ENCODE peak calls at places on chromosome 5, in four cellular contexts. One of them, this sample, is unnamed.

GRCh38 chr5:39570418-39571027 is 145.7 kb upstream of the DAB2 start:
- DNase-seq in K562: peak; percentile 23
- DNase-seq in GM12878: no peak
- DNase-seq in HL-60: no peak
- DNase-seq in this sample: no peak

GRCh38 chr5:99807346-99807745 is 727.8 kb upstream of the FAM174A start:
- DNase-seq in K562: no peak
- DNase-seq in GM12878: no peak
- DNase-seq in HL-60: no peak
- DNase-seq in this sample: no peak

GRCh38 chr5:128825826-128826225 is 139.5 kb upstream of the SLC27A6 start:
- DNase-seq in K562: no peak
- DNase-seq in GM12878: no peak
- DNase-seq in HL-60: no peak
- DNase-seq in this sample: no peak

GRCh38 chr5:77101298-77101697 is 14.2 kb upstream of the ZBED3 start:
- DNase-seq in K562: no peak
- DNase-seq in GM12878: no peak
- DNase-seq in HL-60: no peak
- DNase-seq in this sample: no peak

GRCh38 chr5:78320461-78320860 is 26.0 kb upstream of the AP3B1 start:
- DNase-seq in K562: no peak
- DNase-seq in GM12878: no peak
- DNase-seq in HL-60: no peak
- DNase-seq in this sample: peak; percentile 6

GRCh38 chr5:82676663-82677062 is 398.5 kb upstream of the RPS23 start:
- DNase-seq in K562: no peak
- DNase-seq in GM12878: peak; percentile 16
- DNase-seq in HL-60: no peak
- DNase-seq in this sample: no peak

GRCh38 chr5:98631311-98632054 is 142.0 kb upstream of the RGMB start:
- DNase-seq in K562: no peak
- DNase-seq in GM12878: no peak
- DNase-seq in HL-60: no peak
- DNase-seq in this sample: no peak

GRCh38 chr5:79120221-79120620 is 8.6 kb downstream of the BHMT start:
- DNase-seq in K562: no peak
- DNase-seq in GM12878: no peak
- DNase-seq in HL-60: no peak
- DNase-seq in this sample: no peak

GRCh38 chr5:170892201-170892600 is 30.4 kb downstream of the RANBP17 start:
- DNase-seq in K562: no peak
- DNase-seq in GM12878: no peak
- DNase-seq in HL-60: no peak
- DNase-seq in this sample: no peak

GRCh38 chr5:89110916-89111646 is 228.1 kb upstream of the MEF2C start:
- DNase-seq in K562: no peak
- DNase-seq in GM12878: no peak
- DNase-seq in HL-60: no peak
- DNase-seq in this sample: no peak

GRCh38 chr5:177546262-177546741 is 8.1 kb downstream of the FAM193B start:
- DNase-seq in K562: no peak
- DNase-seq in GM12878: no peak
- DNase-seq in HL-60: peak; percentile 65
- DNase-seq in this sample: no peak

GRCh38 chr5:42005561-42006153 is 80.6 kb downstream of the FBXO4 start:
- DNase-seq in K562: peak; percentile 48
- DNase-seq in GM12878: no peak
- DNase-seq in HL-60: no peak
- DNase-seq in this sample: no peak

DNA sequence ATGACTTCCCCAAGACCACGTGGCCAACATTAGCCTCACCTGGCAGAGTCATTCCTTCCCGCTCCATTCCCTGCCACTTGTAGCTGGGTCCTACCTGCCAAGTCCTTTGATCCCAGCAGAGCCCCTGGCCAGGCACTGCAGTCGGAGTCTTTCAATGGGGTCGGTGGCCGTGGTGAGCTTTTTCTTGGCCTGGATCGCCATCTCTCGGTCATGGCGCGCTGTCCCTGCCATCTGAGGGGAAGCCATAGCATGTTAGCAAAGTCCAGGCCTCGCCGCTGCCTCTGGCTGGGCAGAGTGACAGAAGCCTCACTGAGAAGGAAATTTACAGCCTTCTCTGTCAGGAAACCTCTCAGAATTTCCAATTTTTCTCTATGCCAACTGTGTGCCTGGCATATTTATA is 17.5 kb downstream of the CAPSL start:
- DNase-seq in K562: no peak
- DNase-seq in GM12878: no peak
- DNase-seq in HL-60: no peak
- DNase-seq in this sample: no peak
- TF ChIP-seq SPI1 in K562: no peak
- TF ChIP-seq SPI1 in GM12878: peak; percentile 27
- TF ChIP-seq SPI1 in HL-60: no peak
- TF ChIP-seq SPI1 in this sample: peak; percentile 65

DNA sequence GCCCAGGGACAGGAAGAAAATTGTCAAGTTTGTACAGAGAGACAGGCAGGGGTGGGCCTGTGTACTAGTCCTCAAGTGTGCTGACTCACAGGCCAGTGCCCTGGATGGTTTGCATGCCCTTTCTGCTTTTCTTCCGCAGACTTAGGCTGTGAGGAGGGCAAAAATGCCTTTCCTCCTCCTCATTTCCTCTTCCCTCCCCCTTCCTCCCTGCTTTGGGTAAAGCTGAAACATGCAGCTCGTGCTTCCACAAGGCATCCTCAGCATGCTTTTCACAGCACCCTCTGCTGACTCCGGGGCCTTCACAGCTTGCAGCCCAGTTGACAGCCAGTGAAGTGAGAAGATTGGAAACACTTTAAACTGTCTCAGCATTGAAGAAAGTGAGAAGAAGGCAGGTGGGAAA is 138.6 kb downstream of the GRIA1 start:
- DNase-seq in K562: no peak
- DNase-seq in GM12878: no peak
- DNase-seq in HL-60: no peak
- DNase-seq in this sample: no peak
- TF ChIP-seq SPI1 in K562: no peak
- TF ChIP-seq SPI1 in GM12878: no peak
- TF ChIP-seq SPI1 in HL-60: no peak
- TF ChIP-seq SPI1 in this sample: no peak

GRCh38 chr5:51651889-51652288 is 268.6 kb downstream of the ISL1 start:
- DNase-seq in K562: no peak
- DNase-seq in GM12878: no peak
- DNase-seq in HL-60: no peak
- DNase-seq in this sample: no peak
- TF ChIP-seq SPI1 in K562: no peak
- TF ChIP-seq SPI1 in GM12878: no peak
- TF ChIP-seq SPI1 in HL-60: no peak
- TF ChIP-seq SPI1 in this sample: no peak

DNA sequence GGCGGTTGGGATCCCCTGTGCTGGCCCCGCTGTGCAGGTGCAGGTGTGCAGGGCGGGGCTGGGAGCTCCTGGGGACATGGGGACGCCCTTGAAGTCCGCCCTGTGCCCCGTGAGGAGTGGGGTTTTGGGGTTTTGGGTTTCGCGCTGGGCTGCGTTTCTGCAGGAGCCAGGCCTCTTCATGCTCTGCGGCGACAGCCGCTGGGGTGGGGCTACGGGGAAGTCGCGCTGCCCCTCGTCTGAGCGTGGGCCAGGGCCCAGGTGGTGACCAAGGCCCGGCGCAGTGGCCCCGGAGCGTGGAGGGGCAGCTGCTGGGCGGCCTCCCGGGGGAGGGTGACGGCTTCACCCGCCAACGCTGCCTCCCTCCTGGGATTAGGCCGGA is 47.8 kb upstream of the IRX4 start:
- DNase-seq in K562: no peak
- DNase-seq in GM12878: no peak
- DNase-seq in HL-60: no peak
- DNase-seq in this sample: no peak
- TF ChIP-seq SPI1 in K562: no peak
- TF ChIP-seq SPI1 in GM12878: no peak
- TF ChIP-seq SPI1 in HL-60: no peak
- TF ChIP-seq SPI1 in this sample: no peak

GRCh38 chr5:157121709-157122108 is 12.9 kb upstream of the HAVCR2 start:
- DNase-seq in K562: no peak
- DNase-seq in GM12878: no peak
- DNase-seq in HL-60: no peak
- DNase-seq in this sample: no peak
- TF ChIP-seq SPI1 in K562: no peak
- TF ChIP-seq SPI1 in GM12878: no peak
- TF ChIP-seq SPI1 in HL-60: no peak
- TF ChIP-seq SPI1 in this sample: no peak

DNA sequence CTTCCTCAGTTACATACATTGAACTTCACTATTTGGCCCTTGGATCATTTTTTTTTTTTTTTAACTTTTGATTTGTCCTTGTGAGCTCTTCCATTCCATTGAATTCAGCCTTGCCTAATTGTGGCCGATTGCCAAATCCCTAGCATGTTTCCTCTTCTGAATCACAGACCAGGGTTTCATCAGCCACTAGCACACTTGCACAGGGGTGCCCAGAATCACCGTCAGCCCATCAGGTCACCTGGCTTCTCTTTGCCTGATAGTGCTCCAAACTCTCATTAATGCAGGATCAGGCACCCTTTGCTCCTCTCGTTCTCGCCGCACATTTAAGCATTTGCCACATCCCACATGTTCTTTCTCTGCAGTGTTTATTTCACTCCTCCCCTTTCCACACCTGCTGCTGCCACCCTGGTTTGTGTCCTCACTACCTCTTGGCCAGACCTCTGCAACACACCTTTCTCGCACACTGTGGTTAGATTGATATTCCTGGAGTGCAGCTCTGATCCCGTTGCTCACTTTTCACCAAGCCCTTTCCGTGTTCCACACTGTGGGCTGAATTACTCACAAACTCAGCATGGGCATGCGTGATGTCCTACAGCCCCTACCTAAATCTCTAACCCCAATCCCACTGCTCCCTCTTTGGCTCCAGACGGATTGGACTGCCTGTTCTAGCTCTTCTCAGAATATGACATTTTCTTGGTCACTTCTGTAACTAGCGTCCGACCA is 9.8 kb downstream of the PIK3R1 start:
- DNase-seq in K562: no peak
- DNase-seq in GM12878: no peak
- DNase-seq in HL-60: peak; percentile 82
- DNase-seq in this sample: no peak
- TF ChIP-seq SPI1 in K562: no peak
- TF ChIP-seq SPI1 in GM12878: no peak
- TF ChIP-seq SPI1 in HL-60: no peak
- TF ChIP-seq SPI1 in this sample: no peak

GRCh38 chr5:81234299-81234698 is 1.2 kb downstream of the CKMT2 start:
- DNase-seq in K562: no peak
- DNase-seq in GM12878: no peak
- DNase-seq in HL-60: no peak
- DNase-seq in this sample: no peak

GRCh38 chr5:81230429-81230828 is 2.7 kb upstream of the CKMT2 start:
- DNase-seq in K562: no peak
- DNase-seq in GM12878: no peak
- DNase-seq in HL-60: no peak
- DNase-seq in this sample: no peak

GRCh38 chr5:81233080-81233634 is at the start of gene CKMT2:
- DNase-seq in K562: no peak
- DNase-seq in GM12878: no peak
- DNase-seq in HL-60: no peak
- DNase-seq in this sample: peak; percentile 23

GRCh38 chr5:81234801-81235200 is 1.7 kb downstream of the CKMT2 start:
- DNase-seq in K562: no peak
- DNase-seq in GM12878: no peak
- DNase-seq in HL-60: no peak
- DNase-seq in this sample: no peak

DNA sequence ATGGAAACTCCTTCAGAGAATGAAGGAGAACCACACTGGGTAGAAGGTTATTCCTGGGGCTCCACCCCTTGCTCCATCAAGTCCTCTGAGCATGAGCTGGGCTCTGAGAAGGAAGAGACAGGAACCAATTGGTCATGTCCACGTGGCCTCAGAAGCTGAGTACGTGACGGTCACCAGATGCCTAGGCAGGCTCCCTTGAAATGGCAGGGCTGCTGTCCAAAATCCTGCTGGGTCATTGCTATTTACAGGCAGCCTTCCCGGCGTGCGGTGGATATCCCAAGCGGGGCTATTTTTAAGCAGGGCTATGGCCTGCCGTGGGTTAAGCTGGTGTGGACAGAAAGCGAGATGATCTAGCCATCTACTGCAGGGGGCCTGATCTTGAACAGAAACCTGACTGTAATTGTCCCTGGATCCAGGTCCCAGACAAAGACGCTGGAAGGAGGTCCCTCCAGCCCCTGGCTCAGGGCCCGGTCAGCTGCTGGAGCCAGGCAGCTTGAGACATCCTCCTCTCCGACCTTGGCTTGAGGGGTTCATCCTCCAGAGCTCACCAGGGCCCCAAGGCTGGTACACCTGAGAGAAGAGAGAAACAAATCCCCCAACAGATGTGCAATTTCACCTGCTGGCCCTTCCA is 558 bp upstream of the CKMT2 start:
- DNase-seq in K562: no peak
- DNase-seq in GM12878: no peak
- DNase-seq in HL-60: no peak
- DNase-seq in this sample: no peak
- TF ChIP-seq SPI1 in K562: no peak
- TF ChIP-seq SPI1 in GM12878: no peak
- TF ChIP-seq SPI1 in HL-60: no peak
- TF ChIP-seq SPI1 in this sample: no peak

DNA sequence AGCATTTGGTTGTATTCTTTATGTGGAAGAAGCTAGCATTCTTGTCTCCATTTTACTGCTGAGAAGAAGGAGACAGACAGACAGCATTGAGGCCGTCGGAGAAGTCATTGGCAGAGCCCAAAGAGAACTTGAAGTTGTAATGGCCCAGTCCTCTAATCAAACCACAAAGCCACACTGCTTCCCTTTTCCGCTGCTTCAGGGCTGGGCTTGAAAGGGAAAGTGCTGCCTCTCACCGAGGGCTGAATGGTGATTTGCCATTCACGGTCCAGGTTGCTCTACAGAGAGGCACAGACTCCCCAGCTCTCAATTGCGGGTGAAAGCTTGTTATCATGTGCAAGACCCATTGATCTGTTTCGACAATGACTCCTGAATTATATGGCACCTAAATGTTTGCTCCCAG is 25.6 kb upstream of the POU4F3 start:
- DNase-seq in K562: no peak
- DNase-seq in GM12878: no peak
- DNase-seq in HL-60: peak; percentile 81
- DNase-seq in this sample: no peak
- TF ChIP-seq SPI1 in K562: no peak
- TF ChIP-seq SPI1 in GM12878: no peak
- TF ChIP-seq SPI1 in HL-60: peak; percentile 33
- TF ChIP-seq SPI1 in this sample: no peak